ENCODE peak calls at places on chromosomes 6 and 20, in six cellular contexts. N is stimulated activated CD4-positive, alpha-beta T cell treated with anti-CD3 and anti-CD28 coated beads, Interleukin-4, amount 100 ng/mL, for 1 hour; U is effector memory CD4-positive, alpha-beta T cell; M is fibroblast of pulmonary artery; Z is HT1080; W is D341Med. P is an unnamed sample.

GRCh38 chr20:46709459-46710148 is at the start of gene SLC2A10:
- DNase-seq in N (no peak), U (no peak), M (peak; percentile 56), Z (no peak), W (no peak), P (no peak)

GRCh38 chr6:100657678-100658330 is 193.1 kb upstream of the SIM1 start:
- DNase-seq in N (no peak), U (no peak), M (peak; percentile 50), Z (peak; percentile 15), W (no peak), P (no peak)

GRCh38 chr20:16125810-16126209 is 447.4 kb downstream of the KIF16B start:
- DNase-seq in N (no peak), U (no peak), M (no peak), Z (no peak), W (no peak), P (no peak)

GRCh38 chr20:25237610-25238318 is 10.1 kb upstream of the PYGB start:
- DNase-seq in N (peak; percentile 45), U (no peak), M (peak; percentile 99), Z (peak; percentile 99), W (no peak), P (peak; percentile 99)

GRCh38 chr20:40249805-40250204 is 439.2 kb downstream of the MAFB start:
- DNase-seq in N (no peak), U (no peak), M (no peak), Z (no peak), W (no peak), P (no peak)

GRCh38 chr6:120058410-120058809 is 708.8 kb upstream of the MAN1A1 start:
- DNase-seq in N (no peak), U (no peak), M (no peak), Z (no peak), W (no peak), P (no peak)

GRCh38 chr20:4814696-4815252 is 93.1 kb downstream of the PRND start:
- DNase-seq in N (peak; percentile 72), U (peak; percentile 81), M (no peak), Z (no peak), W (no peak), P (no peak)

GRCh38 chr20:19757487-19757972 is 528 bp upstream of the RIN2 start:
- DNase-seq in N (no peak), U (no peak), M (peak; percentile 79), Z (peak; percentile 62), W (peak; percentile 34), P (peak; percentile 40)

GRCh38 chr6:153538491-153538890 is 407.4 kb upstream of the RGS17 start:
- DNase-seq in N (no peak), U (no peak), M (peak; percentile 53), Z (no peak), W (no peak), P (no peak)

GRCh38 chr6:44494011-44494501 is 106.5 kb downstream of the CDC5L start:
- DNase-seq in N (no peak), U (no peak), M (peak; percentile 74), Z (peak; percentile 77), W (no peak), P (no peak)

GRCh38 chr20:36523341-36523740 is 18.0 kb upstream of the MYL9 start:
- DNase-seq in N (no peak), U (no peak), M (no peak), Z (no peak), W (no peak), P (no peak)

GRCh38 chr6:9984607-9985006 is 430.3 kb downstream of the TFAP2A start:
- DNase-seq in N (no peak), U (no peak), M (no peak), Z (no peak), W (no peak), P (no peak)

GRCh38 chr6:158970640-158971291 is 29.2 kb downstream of the RSPH3 start:
- DNase-seq in N (no peak), U (no peak), M (no peak), Z (no peak), W (no peak), P (no peak)

GRCh38 chr6:13611715-13612114 is 3.4 kb upstream of the NOL7 start:
- DNase-seq in N (no peak), U (no peak), M (no peak), Z (no peak), W (no peak), P (no peak)

GRCh38 chr6:50185006-50185405 is 135.3 kb upstream of the DEFB112 start:
- DNase-seq in N (no peak), U (no peak), M (no peak), Z (peak; percentile 11), W (peak; percentile 27), P (no peak)

GRCh38 chr6:7697432-7697819 is 28.5 kb upstream of the BMP6 start:
- DNase-seq in N (no peak), U (no peak), M (no peak), Z (peak; percentile 15), W (no peak), P (no peak)

GRCh38 chr20:50163570-50164317 is 10.2 kb upstream of the PEDS1 start:
- DNase-seq in N (no peak), U (no peak), M (no peak), Z (peak; percentile 66), W (peak; percentile 7), P (no peak)

GRCh38 chr6:106257195-106257594 is 68.4 kb downstream of the ATG5 start:
- DNase-seq in N (no peak), U (no peak), M (no peak), Z (peak; percentile 70), W (no peak), P (no peak)

P was measured in foreskin melanocyte.